ENCODE peak calls at places on chromosomes 12 and 14, in four cellular contexts. I, Q, T and Y are unnamed samples.

GRCh38 chr12:6341439-6342139 is at the start of gene TNFRSF1A:
- DNase-seq in T (peak), I (peak), Q (no peak), Y (no peak)

GRCh38 chr14:70289138-70289537 is 70.3 kb downstream of the COX16 start:
- DNase-seq in Q (no peak), T (no peak), I (no peak), Y (no peak)

GRCh38 chr14:103118019-103118662 is 5.1 kb upstream of the TNFAIP2 start:
- DNase-seq in T (no peak), I (no peak), Q (no peak), Y (no peak)

GRCh38 chr14:63726499-63726898 is 1.4 kb downstream of the SGPP1 start:
- DNase-seq in Q (no peak), I (no peak), T (no peak), Y (no peak)

GRCh38 chr12:80441921-80442320 is 2.1 kb upstream of the PTPRQ start:
- DNase-seq in I (no peak), T (no peak), Q (no peak), Y (no peak)

GRCh38 chr14:84108746-84109457 is 1421.0 kb upstream of the FLRT2 start:
- DNase-seq in T (no peak), Q (no peak), I (no peak), Y (no peak)

GRCh38 chr14:39739796-39740195 is 307.6 kb upstream of the FBXO33 start:
- DNase-seq in T (no peak), I (no peak), Q (no peak), Y (no peak)

GRCh38 chr12:57868870-57869609 is 22.5 kb upstream of the CTDSP2 start:
- DNase-seq in T (no peak), I (no peak), Q (no peak), Y (no peak)

GRCh38 chr14:23569443-23570151 is 2.0 kb upstream of the AP1G2 start:
- DNase-seq in T (peak), I (no peak), Q (peak), Y (no peak)

GRCh38 chr12:120496353-120497340 is 734 bp downstream of the DYNLL1 start:
- DNase-seq in Q (no peak), I (peak), T (peak), Y (peak)

GRCh38 chr14:103543721-103544626 is 15.0 kb downstream of the TRMT61A start:
- DNase-seq in T (no peak), Q (no peak), I (no peak), Y (no peak)

GRCh38 chr12:120468846-120469449 is 600 bp downstream of the SRSF9 start:
- DNase-seq in T (no peak), Q (no peak), I (peak), Y (peak)

GRCh38 chr12:94686834-94687628 is 36.7 kb upstream of the TMCC3 start:
- DNase-seq in T (no peak), Q (no peak), I (no peak), Y (no peak)

GRCh38 chr12:33427071-33427470 is 12.5 kb downstream of the SYT10 start:
- DNase-seq in Q (no peak), I (no peak), T (peak), Y (no peak)

GRCh38 chr12:78628701-78629100 is 235.9 kb upstream of the SYT1 start:
- DNase-seq in Q (no peak), T (no peak), I (no peak), Y (no peak)

GRCh38 chr12:106082216-106083175 is 56.3 kb downstream of the NUAK1 start:
- DNase-seq in I (no peak), Q (no peak), T (no peak), Y (no peak)

GRCh38 chr14:70660967-70661871 is 19.5 kb downstream of the TTC9 start:
- DNase-seq in T (no peak), Q (no peak), I (peak), Y (no peak)

GRCh38 chr14:49966304-49966809 is 73.5 kb downstream of the ARF6 start:
- DNase-seq in Q (no peak), T (peak), I (no peak), Y (no peak)

GRCh38 chr14:76688373-76688671 is 72.9 kb upstream of the VASH1 start:
- DNase-seq in I (no peak), Q (no peak), T (no peak), Y (no peak)

GRCh38 chr14:43003845-43004244 is 1397.2 kb downstream of the LRFN5 start:
- DNase-seq in T (peak), I (no peak), Q (peak), Y (no peak)

GRCh38 chr12:40832668-40833067 is 140.4 kb downstream of the CNTN1 start:
- DNase-seq in I (no peak), T (peak), Q (no peak), Y (no peak)

GRCh38 chr12:6154730-6155459 is 30.4 kb upstream of the VWF start:
- DNase-seq in T (no peak), Q (no peak), I (no peak), Y (no peak)

GRCh38 chr14:61089126-61089750 is 108.2 kb downstream of the SLC38A6 start:
- DNase-seq in I (no peak), Q (no peak), T (no peak), Y (no peak)

GRCh38 chr14:42806909-42807315 is 1200.2 kb downstream of the LRFN5 start:
- DNase-seq in Q (no peak), T (no peak), I (no peak), Y (no peak)

GRCh38 chr12:82942963-82943362 is 256.3 kb downstream of the TMTC2 start:
- DNase-seq in Q (no peak), T (peak), I (no peak), Y (no peak)

GRCh38 chr14:104296388-104297312 is 158.3 kb downstream of the KIF26A start:
- DNase-seq in T (no peak), Q (no peak), I (no peak), Y (no peak)

GRCh38 chr12:45655186-45655585 is 74.3 kb upstream of the ARID2 start:
- DNase-seq in I (peak), T (peak), Q (no peak), Y (no peak)

GRCh38 chr12:16220120-16220519 is 57.4 kb downstream of the SLC15A5 start:
- DNase-seq in Q (no peak), I (no peak), T (no peak), Y (no peak)

GRCh38 chr12:93879476-93880376 is 202.6 kb downstream of the CRADD start:
- DNase-seq in Q (no peak), I (no peak), T (no peak), Y (no peak)

GRCh38 chr12:53048780-53049401 is 974 bp upstream of the TNS2 start:
- DNase-seq in T (peak), I (no peak), Q (no peak), Y (no peak)
- H3K9ac ChIP-seq in T (peak), I (no peak), Q (peak), Y (no peak)

DNA sequence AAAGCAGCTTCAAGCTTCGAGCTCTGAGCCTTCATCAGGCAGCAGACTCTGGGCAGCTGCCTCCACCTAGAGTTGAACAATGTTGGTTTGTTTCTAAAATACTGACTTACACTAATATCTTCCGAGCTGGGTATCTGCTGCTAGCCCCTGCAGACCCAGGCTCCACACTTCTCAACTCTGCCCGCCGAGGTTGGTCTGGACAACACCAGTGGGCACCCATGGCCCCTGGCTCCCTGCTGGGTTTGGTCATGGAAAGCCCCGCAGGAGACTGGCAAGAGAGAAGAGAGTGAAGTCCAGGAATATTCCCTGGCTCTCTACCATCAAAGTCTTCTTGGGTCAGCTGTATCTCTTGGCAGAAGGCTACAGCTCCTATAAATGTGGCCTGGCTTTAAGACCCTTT is 214.2 kb upstream of the TMEM132C start:
- DNase-seq in T (no peak), Q (no peak), I (no peak), Y (no peak)
- H3K4me2 ChIP-seq in T (no peak), Q (no peak), I (no peak), Y (no peak)

GRCh38 chr14:21084396-21084795 is 14.1 kb downstream of the ZNF219 start:
- DNase-seq in T (no peak), I (no peak), Q (no peak), Y (no peak)
- H3K9ac ChIP-seq in T (no peak), I (no peak), Q (no peak), Y (no peak)

GRCh38 chr14:89308232-89308959 is 108.6 kb downstream of the FOXN3 start:
- DNase-seq in I (no peak), Q (no peak), T (no peak), Y (no peak)
- H3K4me2 ChIP-seq in I (no peak), Q (no peak), T (no peak), Y (no peak)

GRCh38 chr12:11650697-11651281 is 1.3 kb downstream of the ETV6 start:
- DNase-seq in T (no peak), I (peak), Q (no peak), Y (peak)
- H3K9ac ChIP-seq in T (peak), I (peak), Q (peak), Y (no peak)

DNA sequence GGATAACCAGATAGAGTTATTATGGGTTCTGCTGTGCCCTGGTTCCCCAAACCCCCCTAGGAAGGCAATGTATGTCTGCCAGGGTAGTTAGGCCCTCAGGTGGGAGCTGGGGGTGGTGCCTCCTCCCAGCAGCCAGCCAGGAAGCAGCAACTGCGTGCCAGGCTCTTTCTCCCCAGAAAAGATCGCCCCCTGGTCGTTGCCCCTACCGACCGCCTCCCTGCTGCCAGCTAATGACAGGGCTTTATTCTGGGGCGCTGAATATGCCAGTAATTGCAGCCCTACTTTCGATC is 36.3 kb downstream of the IQSEC3 start:
- DNase-seq in Q (no peak), I (no peak), T (no peak), Y (no peak)
- H3K4me2 ChIP-seq in Q (no peak), I (no peak), T (peak), Y (peak)

GRCh38 chr14:68798621-68799020 is 5.8 kb upstream of the ZFP36L1 start:
- DNase-seq in I (no peak), T (no peak), Q (no peak), Y (no peak)

GRCh38 chr14:68795602-68796417 is 2.9 kb upstream of the ZFP36L1 start:
- DNase-seq in I (peak), T (peak), Q (no peak), Y (no peak)

GRCh38 chr14:68796418-68797101 is 3.7 kb upstream of the ZFP36L1 start:
- DNase-seq in I (no peak), T (peak), Q (no peak), Y (no peak)

GRCh38 chr14:68794856-68795601 is 2.2 kb upstream of the ZFP36L1 start:
- DNase-seq in I (peak), Q (no peak), T (peak), Y (no peak)

GRCh38 chr14:68797180-68797670 is 4.4 kb upstream of the ZFP36L1 start:
- DNase-seq in T (peak), Q (no peak), I (no peak), Y (no peak)
- H3K9ac ChIP-seq in T (peak), Q (peak), I (no peak), Y (no peak)

GRCh38 chr14:78414172-78414571 is 244.0 kb downstream of the NRXN3 start:
- DNase-seq in Q (no peak), I (no peak), T (no peak), Y (no peak)

GRCh38 chr14:78412475-78412874 is 242.3 kb downstream of the NRXN3 start:
- DNase-seq in Q (no peak), T (no peak), I (no peak), Y (no peak)

DNA sequence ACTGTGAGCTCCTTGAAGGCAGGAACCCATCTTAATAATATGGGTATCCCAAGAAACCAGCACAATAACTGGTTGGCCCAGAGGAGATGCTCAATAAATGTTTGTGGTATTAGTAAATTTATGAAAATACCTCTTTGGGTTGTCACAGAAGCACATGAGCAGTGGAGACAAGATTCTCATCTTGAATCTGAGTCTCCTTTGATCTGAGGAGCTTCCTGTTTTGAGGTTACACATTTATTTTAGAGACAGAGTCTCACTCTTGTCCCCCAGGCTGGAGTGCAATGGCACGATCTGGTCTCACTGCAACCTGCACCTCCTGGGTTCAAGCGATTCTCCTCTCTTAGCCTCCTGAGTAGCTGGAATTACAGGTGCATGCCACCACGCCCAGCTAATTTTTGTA is 247.4 kb downstream of the NRXN3 start:
- DNase-seq in T (no peak), I (no peak), Q (no peak), Y (no peak)
- H3K4me2 ChIP-seq in T (no peak), I (no peak), Q (no peak), Y (no peak)